ENCODE peak calls at places on chromosome X, in seven cellular contexts. One of them, this sample, is unnamed.

GRCh38 chrX:114087543-114087942 is 496.3 kb upstream of the HTR2C start:
- DNase-seq in NCI-H1417 treated with DMSO at 0.1 percent for 48 hours: no peak
- DNase-seq in mesenteric fat pad: no peak
- DNase-seq in kidney glomerular epithelial cell: no peak
- DNase-seq in stimulated activated CD4-positive, alpha-beta T cell treated with anti-CD3 and anti-CD28 coated beads, Interleukin-4, amount 100 ng/mL, for 24 hours: no peak
- DNase-seq in fibroblast of pulmonary artery: no peak
- DNase-seq in neural crest cell: no peak
- DNase-seq in this sample: no peak

GRCh38 chrX:70481424-70481823 is 36.8 kb downstream of the DLG3 start:
- DNase-seq in NCI-H1417 treated with DMSO at 0.1 percent for 48 hours: no peak
- DNase-seq in mesenteric fat pad: no peak
- DNase-seq in kidney glomerular epithelial cell: peak; percentile 1
- DNase-seq in stimulated activated CD4-positive, alpha-beta T cell treated with anti-CD3 and anti-CD28 coated beads, Interleukin-4, amount 100 ng/mL, for 24 hours: no peak
- DNase-seq in fibroblast of pulmonary artery: peak; percentile 51
- DNase-seq in neural crest cell: no peak
- DNase-seq in this sample: peak; percentile 22

GRCh38 chrX:69808375-69808774 is 192.5 kb downstream of the EDA start:
- DNase-seq in NCI-H1417 treated with DMSO at 0.1 percent for 48 hours: no peak
- DNase-seq in mesenteric fat pad: no peak
- DNase-seq in kidney glomerular epithelial cell: no peak
- DNase-seq in stimulated activated CD4-positive, alpha-beta T cell treated with anti-CD3 and anti-CD28 coated beads, Interleukin-4, amount 100 ng/mL, for 24 hours: peak; percentile 3
- DNase-seq in fibroblast of pulmonary artery: no peak
- DNase-seq in neural crest cell: no peak
- DNase-seq in this sample: no peak

GRCh38 chrX:109089359-109089758 is 353.0 kb upstream of the IRS4 start:
- DNase-seq in NCI-H1417 treated with DMSO at 0.1 percent for 48 hours: no peak
- DNase-seq in mesenteric fat pad: no peak
- DNase-seq in kidney glomerular epithelial cell: no peak
- DNase-seq in stimulated activated CD4-positive, alpha-beta T cell treated with anti-CD3 and anti-CD28 coated beads, Interleukin-4, amount 100 ng/mL, for 24 hours: no peak
- DNase-seq in fibroblast of pulmonary artery: no peak
- DNase-seq in neural crest cell: no peak
- DNase-seq in this sample: no peak

GRCh38 chrX:63932006-63932405 is 147.0 kb upstream of the ARHGEF9 start:
- DNase-seq in NCI-H1417 treated with DMSO at 0.1 percent for 48 hours: no peak
- DNase-seq in mesenteric fat pad: no peak
- DNase-seq in kidney glomerular epithelial cell: no peak
- DNase-seq in stimulated activated CD4-positive, alpha-beta T cell treated with anti-CD3 and anti-CD28 coated beads, Interleukin-4, amount 100 ng/mL, for 24 hours: no peak
- DNase-seq in fibroblast of pulmonary artery: no peak
- DNase-seq in neural crest cell: no peak
- DNase-seq in this sample: no peak

GRCh38 chrX:46575991-46576392 is 2.4 kb downstream of the CHST7 start:
- DNase-seq in NCI-H1417 treated with DMSO at 0.1 percent for 48 hours: no peak
- DNase-seq in mesenteric fat pad: no peak
- DNase-seq in kidney glomerular epithelial cell: no peak
- DNase-seq in stimulated activated CD4-positive, alpha-beta T cell treated with anti-CD3 and anti-CD28 coated beads, Interleukin-4, amount 100 ng/mL, for 24 hours: no peak
- DNase-seq in fibroblast of pulmonary artery: peak; percentile 72
- DNase-seq in neural crest cell: no peak
- DNase-seq in this sample: peak; percentile 46

GRCh38 chrX:24761306-24761705 is 67.6 kb downstream of the POLA1 start:
- DNase-seq in NCI-H1417 treated with DMSO at 0.1 percent for 48 hours: no peak
- DNase-seq in mesenteric fat pad: no peak
- DNase-seq in kidney glomerular epithelial cell: no peak
- DNase-seq in stimulated activated CD4-positive, alpha-beta T cell treated with anti-CD3 and anti-CD28 coated beads, Interleukin-4, amount 100 ng/mL, for 24 hours: no peak
- DNase-seq in fibroblast of pulmonary artery: no peak
- DNase-seq in neural crest cell: no peak
- DNase-seq in this sample: no peak

GRCh38 chrX:139200793-139201192 is 329.7 kb upstream of the F9 start:
- DNase-seq in NCI-H1417 treated with DMSO at 0.1 percent for 48 hours: no peak
- DNase-seq in mesenteric fat pad: no peak
- DNase-seq in kidney glomerular epithelial cell: no peak
- DNase-seq in stimulated activated CD4-positive, alpha-beta T cell treated with anti-CD3 and anti-CD28 coated beads, Interleukin-4, amount 100 ng/mL, for 24 hours: no peak
- DNase-seq in fibroblast of pulmonary artery: no peak
- DNase-seq in neural crest cell: no peak
- DNase-seq in this sample: peak; percentile 2

GRCh38 chrX:13721371-13721770 is 13.0 kb downstream of the TRAPPC2 start:
- DNase-seq in NCI-H1417 treated with DMSO at 0.1 percent for 48 hours: no peak
- DNase-seq in mesenteric fat pad: no peak
- DNase-seq in kidney glomerular epithelial cell: no peak
- DNase-seq in stimulated activated CD4-positive, alpha-beta T cell treated with anti-CD3 and anti-CD28 coated beads, Interleukin-4, amount 100 ng/mL, for 24 hours: no peak
- DNase-seq in fibroblast of pulmonary artery: no peak
- DNase-seq in neural crest cell: no peak
- DNase-seq in this sample: peak; percentile 62

GRCh38 chrX:13059676-13060499 is 15.5 kb upstream of the FAM9C start:
- DNase-seq in NCI-H1417 treated with DMSO at 0.1 percent for 48 hours: no peak
- DNase-seq in mesenteric fat pad: no peak
- DNase-seq in kidney glomerular epithelial cell: no peak
- DNase-seq in stimulated activated CD4-positive, alpha-beta T cell treated with anti-CD3 and anti-CD28 coated beads, Interleukin-4, amount 100 ng/mL, for 24 hours: no peak
- DNase-seq in fibroblast of pulmonary artery: no peak
- DNase-seq in neural crest cell: no peak
- DNase-seq in this sample: peak; percentile 86

This sample was measured in fibroblast of mammary gland.